ENCODE peak calls at places on chromosome 1, in four cellular contexts. X, K, B and P are unnamed samples.

GRCh38 chr1:53656062-53656915 is 82.7 kb downstream of the GLIS1 start:
- DNase-seq in K (no peak), X (no peak), B (no peak), P (no peak)

GRCh38 chr1:247415423-247416361 is at the start of gene NLRP3:
- DNase-seq in X (no peak), B (peak; percentile 73), K (no peak), P (no peak)

GRCh38 chr1:173669491-173669941 is at the start of gene ANKRD45:
- DNase-seq in X (no peak), K (peak; percentile 84), B (no peak), P (no peak)

GRCh38 chr1:192489748-192490147 is 85.8 kb upstream of the RGS1 start:
- DNase-seq in X (peak; percentile 60), K (peak; percentile 22), B (peak; percentile 74), P (no peak)

GRCh38 chr1:232386721-232387510 is 243.0 kb downstream of the SIPA1L2 start:
- DNase-seq in X (no peak), K (no peak), B (no peak), P (no peak)

GRCh38 chr1:61285371-61285885 is 203.1 kb downstream of the NFIA start:
- DNase-seq in B (peak; percentile 7), K (no peak), X (no peak), P (no peak)

GRCh38 chr1:29171089-29171488 is 10.6 kb downstream of the SRSF4 start:
- DNase-seq in K (no peak), B (no peak), X (no peak), P (no peak)

GRCh38 chr1:151846062-151846568 is 6.5 kb upstream of the C2CD4D start:
- DNase-seq in X (no peak), B (peak; percentile 80), K (no peak), P (no peak)

GRCh38 chr1:159869173-159869572 is 6.7 kb upstream of the VSIG8 start:
- DNase-seq in X (no peak), K (no peak), B (peak; percentile 84), P (no peak)

GRCh38 chr1:235767795-235768194 is 98.9 kb downstream of the LYST start:
- DNase-seq in B (no peak), K (no peak), X (no peak), P (peak; percentile 42)

GRCh38 chr1:229363723-229364122 is 20.9 kb upstream of the CCSAP start:
- DNase-seq in X (no peak), B (no peak), K (no peak), P (no peak)

GRCh38 chr1:95278173-95278988 is 44.4 kb downstream of the RWDD3 start:
- DNase-seq in X (no peak), K (no peak), B (no peak), P (peak; percentile 14)

GRCh38 chr1:181250038-181250437 is 161.5 kb downstream of the IER5 start:
- DNase-seq in X (no peak), K (no peak), B (no peak), P (no peak)

GRCh38 chr1:67134692-67135091 is at the start of gene C1orf141:
- DNase-seq in K (peak; percentile 39), X (no peak), B (no peak), P (peak; percentile 5)

GRCh38 chr1:88983791-88984552 is 8.5 kb downstream of the KYAT3 start:
- DNase-seq in B (peak; percentile 84), X (no peak), K (no peak), P (peak; percentile 30)

GRCh38 chr1:157504646-157505045 is 47.7 kb downstream of the FCRL5 start:
- DNase-seq in B (no peak), K (no peak), X (no peak), P (no peak)

GRCh38 chr1:116887212-116887611 is 22.5 kb upstream of the PTGFRN start:
- DNase-seq in K (no peak), B (no peak), X (no peak), P (no peak)

GRCh38 chr1:35935436-35935835 is 4.5 kb downstream of the AGO3 start:
- DNase-seq in X (no peak), B (no peak), K (peak; percentile 23), P (no peak)

GRCh38 chr1:224564491-224565084 is 51.5 kb upstream of the CNIH3 start:
- DNase-seq in B (no peak), X (no peak), K (no peak), P (no peak)

GRCh38 chr1:178093150-178093957 is 550 bp upstream of the RASAL2 start:
- DNase-seq in K (peak; percentile 91), B (peak; percentile 92), X (peak; percentile 91), P (peak; percentile 95)
- TF ChIP-seq CTCF in K (no peak), B (no peak), X (no peak), P (no peak)

DNA sequence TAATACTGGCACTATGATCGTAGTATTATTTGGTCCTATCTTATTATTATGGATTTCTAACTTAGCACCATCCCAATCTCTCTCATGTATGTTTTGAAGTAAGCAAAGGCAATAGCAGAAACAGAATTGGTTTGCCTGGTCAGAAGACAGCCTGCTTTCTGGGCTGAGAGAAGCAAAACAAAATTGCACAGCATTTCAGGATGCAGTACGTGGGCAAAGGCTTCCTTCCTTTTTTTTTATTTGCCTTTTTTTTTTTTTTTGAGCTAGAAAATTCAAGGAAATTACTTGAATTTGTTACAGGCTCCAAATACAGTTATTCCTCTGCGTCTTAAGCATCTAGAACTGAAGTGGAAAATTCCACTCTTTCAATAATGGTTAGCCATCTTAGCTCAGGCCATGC is 8.8 kb downstream of the CDA start:
- DNase-seq in B (no peak), K (no peak), X (no peak), P (no peak)
- TF ChIP-seq CTCF in B (no peak), K (no peak), X (no peak), P (no peak)

GRCh38 chr1:216726435-216726834 is 3.2 kb upstream of the ESRRG start:
- DNase-seq in B (no peak), K (no peak), X (no peak), P (no peak)
- TF ChIP-seq CTCF in B (peak; percentile 55), K (peak; percentile 38), X (no peak), P (no peak)

GRCh38 chr1:14626869-14627607 is 28.6 kb downstream of the KAZN start:
- DNase-seq in X (no peak), K (no peak), B (no peak), P (no peak)

GRCh38 chr1:14627608-14628489 is 29.4 kb downstream of the KAZN start:
- DNase-seq in B (no peak), X (no peak), K (no peak), P (no peak)

GRCh38 chr1:14623090-14623489 is 24.6 kb downstream of the KAZN start:
- DNase-seq in X (no peak), B (no peak), K (no peak), P (no peak)

GRCh38 chr1:14629363-14629762 is 30.9 kb downstream of the KAZN start:
- DNase-seq in K (no peak), B (no peak), X (no peak), P (no peak)

GRCh38 chr1:14625587-14626447 is 27.3 kb downstream of the KAZN start:
- DNase-seq in B (peak; percentile 35), K (no peak), X (no peak), P (no peak)
- TF ChIP-seq CTCF in B (no peak), K (no peak), X (no peak), P (no peak)

DNA sequence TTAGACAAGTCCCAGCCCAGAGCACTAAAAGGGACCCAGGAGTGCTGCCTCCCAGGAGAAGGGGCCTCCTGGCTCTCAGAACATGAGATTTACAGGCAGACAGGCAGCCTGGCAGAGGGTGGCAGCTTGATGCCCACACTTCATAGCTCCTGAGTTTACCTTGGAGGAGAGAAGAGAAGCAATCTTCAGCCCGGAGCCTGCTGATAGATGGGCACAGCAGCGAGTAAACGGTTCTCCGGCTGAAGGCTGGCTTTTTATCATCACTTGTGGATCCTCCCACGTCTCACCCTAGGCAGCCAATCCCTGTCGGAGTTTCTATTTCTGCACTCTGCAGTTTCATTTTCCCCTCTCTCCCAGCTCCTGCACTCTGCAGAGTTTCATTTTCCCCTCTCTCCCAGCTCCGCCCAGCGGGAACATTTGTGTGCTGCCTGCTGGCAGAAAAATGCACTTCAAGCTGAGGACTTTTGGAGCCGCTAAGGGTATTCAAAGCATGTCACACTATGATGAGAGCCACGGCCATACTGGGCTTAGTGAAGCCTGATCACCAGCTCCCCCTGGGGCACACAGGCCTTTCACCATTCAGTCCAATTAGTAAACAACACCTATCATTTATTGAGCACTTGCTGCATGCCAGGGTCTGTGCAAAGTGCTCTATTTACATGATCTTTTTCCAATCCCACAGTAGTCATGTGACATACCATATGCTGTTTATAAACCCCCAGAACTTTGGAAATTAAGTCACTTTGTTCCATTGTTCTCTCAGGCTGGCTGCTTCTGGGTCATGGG is at the start of gene IFI6:
- DNase-seq in K (peak; percentile 70), B (peak; percentile 95), X (peak; percentile 81), P (peak; percentile 91)
- TF ChIP-seq CTCF in K (no peak), B (peak; percentile 50), X (peak; percentile 64), P (no peak)

DNA sequence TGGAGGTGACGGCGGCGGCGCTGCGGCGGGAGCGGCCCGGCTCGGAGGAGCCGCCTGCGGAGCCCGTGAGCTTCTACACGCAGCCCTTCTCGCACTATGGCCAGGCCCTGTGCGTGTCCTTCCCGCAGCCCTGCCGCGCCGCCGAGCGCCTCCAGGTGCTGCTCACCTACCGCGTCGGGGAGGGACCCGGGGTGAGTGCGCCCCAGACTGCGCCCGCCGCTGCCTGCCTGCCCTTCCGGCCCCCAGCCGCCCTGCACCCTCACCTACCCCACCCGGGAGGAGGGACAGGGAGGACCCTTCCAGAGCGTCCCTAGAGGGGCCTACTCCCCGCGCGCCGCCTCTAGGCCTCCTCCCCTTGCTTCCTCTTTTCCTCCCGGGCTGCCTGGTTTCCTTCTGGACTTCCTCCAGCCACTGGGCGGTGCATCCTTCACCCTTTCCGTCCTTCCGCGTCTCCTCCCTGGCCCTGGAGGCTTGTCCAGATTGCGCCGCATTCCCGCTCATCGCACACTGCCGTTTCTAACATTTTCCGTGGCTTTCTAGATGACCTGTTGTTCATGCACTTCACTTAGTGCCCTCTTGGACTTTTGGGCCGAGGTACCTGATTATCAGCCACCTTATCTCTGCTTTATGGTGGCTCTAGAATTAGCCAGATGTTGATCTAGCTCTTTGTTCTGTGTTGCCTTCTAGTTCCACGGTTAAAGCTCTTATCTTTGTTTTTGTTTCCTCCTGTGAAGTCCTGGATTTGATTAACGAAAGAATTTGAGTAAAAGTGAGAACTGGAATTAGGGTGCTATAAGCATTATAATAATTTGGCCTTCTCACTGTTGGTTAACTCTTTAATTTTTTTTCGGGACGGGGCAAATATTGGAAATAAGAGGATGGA is 716 bp downstream of the RNPEP start:
- DNase-seq in K (peak; percentile 56), X (peak; percentile 66), B (peak; percentile 73), P (peak; percentile 77)
- TF ChIP-seq CTCF in K (peak; percentile 4), X (no peak), B (peak; percentile 22), P (no peak)

DNA sequence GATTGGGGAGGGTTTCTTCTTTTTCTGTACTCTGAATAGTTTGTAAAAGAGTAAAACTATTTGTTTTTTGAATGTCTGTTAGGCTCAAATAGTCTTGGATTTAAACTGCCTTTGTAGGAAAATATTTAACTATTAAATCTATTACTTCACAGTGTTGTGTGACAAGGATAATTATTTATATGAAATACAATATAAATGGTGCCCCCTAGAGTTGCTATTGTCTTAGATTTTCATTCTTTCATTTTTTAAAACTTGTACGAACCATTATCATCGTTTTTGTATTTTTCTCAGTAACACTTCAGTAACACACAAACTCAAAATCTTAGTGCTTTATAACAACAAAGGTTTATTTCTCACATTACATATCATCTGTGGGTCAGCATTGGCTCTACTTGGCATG is 37.4 kb downstream of the C1orf185 start:
- DNase-seq in B (peak; percentile 18), K (no peak), X (no peak), P (no peak)
- TF ChIP-seq CTCF in B (peak; percentile 55), K (no peak), X (no peak), P (no peak)